ENCODE peak calls at places on chromosomes 7 and 10, in nine cellular contexts. D, U, L, W, S, I, V, B and X are unnamed samples.

GRCh38 chr7:100865971-100866720 is 1.0 kb upstream of the TRIP6 start:
- DNase-seq in D (no peak), U (peak; percentile 90), L (no peak), W (no peak), S (no peak), I (no peak), V (no peak), B (peak; percentile 72), X (peak; percentile 46)

GRCh38 chr10:132502544-132503300 is 34.9 kb upstream of the INPP5A start:
- DNase-seq in D (no peak), U (peak; percentile 62), L (no peak), W (no peak), S (no peak), I (no peak), V (no peak), B (no peak), X (peak; percentile 46)

GRCh38 chr7:74320645-74321178 is 31.5 kb downstream of the CLIP2 start:
- DNase-seq in D (no peak), U (no peak), L (no peak), W (no peak), S (no peak), I (peak; percentile 42), V (no peak), B (no peak), X (no peak)

GRCh38 chr10:61904711-61905445 is 3.4 kb downstream of the ARID5B start:
- DNase-seq in D (no peak), U (no peak), L (no peak), W (no peak), S (no peak), I (peak; percentile 66), V (peak; percentile 60), B (no peak), X (peak; percentile 74)

GRCh38 chr7:30869794-30870491 is 41.7 kb upstream of the AQP1 start:
- DNase-seq in D (no peak), U (no peak), L (no peak), W (peak; percentile 30), S (no peak), I (no peak), V (no peak), B (no peak), X (no peak)

GRCh38 chr10:80081026-80081425 is 2.6 kb downstream of the TMEM254 start:
- DNase-seq in D (no peak), U (no peak), L (no peak), W (no peak), S (no peak), I (no peak), V (no peak), B (no peak), X (no peak)

GRCh38 chr7:24889611-24890010 is 90.4 kb downstream of the OSBPL3 start:
- DNase-seq in D (no peak), U (no peak), L (no peak), W (no peak), S (no peak), I (no peak), V (no peak), B (no peak), X (no peak)

GRCh38 chr7:48298779-48299178 is 127.5 kb downstream of the ABCA13 start:
- DNase-seq in D (no peak), U (no peak), L (no peak), W (no peak), S (no peak), I (no peak), V (no peak), B (no peak), X (no peak)